ENCODE peak calls at places on chromosomes 11 and 22, in ten cellular contexts. O is amygdala; V is GM12892; R is activated CD8-positive, alpha-beta memory T cell treated with anti-CD3 and anti-CD28 coated beads, Interleukin-2, amount 50 U/mL, for 4 hours; W is RPMI7951; C is occipital lobe; E is cardiac fibroblast; B is NCI-H1105 treated with DMSO at 0.1 percent for 48 hours; A is CD8-positive, alpha-beta memory T cell; L is NCI-H345. K is an unnamed sample.

GRCh38 chr22:37240240-37240940 is 3.7 kb downstream of the RAC2 start:
- DNase-seq in A (no peak), W (no peak), O (no peak), L (no peak), E (no peak), B (no peak), C (no peak), R (no peak), V (no peak), K (no peak)

GRCh38 chr22:42069801-42070516 is 653 bp downstream of the NAGA start:
- DNase-seq in W (no peak), L (no peak), O (no peak), V (peak), R (no peak), C (no peak), A (no peak), B (no peak), E (no peak), K (no peak)

GRCh38 chr11:127205688-127206217 is 205.2 kb upstream of the KIRREL3 start:
- DNase-seq in L (no peak), V (no peak), B (no peak), O (no peak), R (no peak), C (no peak), A (no peak), E (no peak), W (no peak), K (no peak)

GRCh38 chr11:122804796-122805195 is 33.5 kb upstream of the CRTAM start:
- DNase-seq in B (no peak), L (no peak), R (no peak), O (no peak), E (no peak), V (no peak), C (no peak), W (peak), A (no peak), K (no peak)

GRCh38 chr11:93952082-93952780 is 68.9 kb upstream of the HEPHL1 start:
- DNase-seq in W (no peak), R (no peak), E (no peak), C (no peak), B (no peak), L (no peak), O (no peak), V (no peak), A (no peak), K (no peak)

GRCh38 chr11:43852057-43852636 is 28.5 kb upstream of the ALKBH3 start:
- DNase-seq in E (peak), A (peak), W (peak), R (peak), O (peak), V (peak), C (peak), L (peak), B (peak), K (peak)

GRCh38 chr11:73197348-73197747 is 20.7 kb upstream of the P2RY2 start:
- DNase-seq in A (no peak), C (no peak), B (no peak), E (no peak), V (no peak), O (no peak), L (no peak), W (no peak), R (no peak), K (no peak)

GRCh38 chr11:125110996-125111340 is 458 bp downstream of the TMEM218 start:
- DNase-seq in W (peak), O (no peak), B (peak), V (no peak), C (no peak), L (peak), R (no peak), A (no peak), E (no peak), K (peak)

GRCh38 chr22:50711446-50712340 is 26.3 kb upstream of the ACR start:
- DNase-seq in E (no peak), W (peak), V (no peak), A (no peak), L (no peak), B (no peak), C (no peak), R (no peak), O (no peak), K (no peak)

GRCh38 chr11:14908214-14908880 is 16.3 kb upstream of the CYP2R1 start:
- DNase-seq in A (peak), L (peak), C (peak), R (peak), B (peak), E (peak), V (no peak), W (peak), O (no peak), K (peak)

GRCh38 chr22:24289138-24289537 is 18.5 kb downstream of the SPECC1L start:
- DNase-seq in V (no peak), A (no peak), B (no peak), O (no peak), L (no peak), E (peak), R (no peak), W (peak), C (no peak), K (peak)

K was measured in myocyte.